ENCODE peak calls at places on chromosomes 1 and 21, in four cellular contexts. G is H1, F is IMR-90, V is mesendoderm. A is an unnamed sample. For H3K79me1, the result is how much of the 10 kb centered on the place peaks cover.

GRCh38 chr1:241115784-241116183 is 241.2 kb downstream of the RGS7 start:
- DNase-seq in G (no peak), F (no peak), V (peak), A (no peak)

GRCh38 chr1:40710581-40711315 is 19.2 kb downstream of the NFYC start:
- DNase-seq in G (no peak), F (no peak), V (peak), A (no peak)

GRCh38 chr1:27563407-27564263 is 40.3 kb downstream of the AHDC1 start:
- DNase-seq in G (no peak), F (peak), V (peak), A (no peak)

GRCh38 chr1:147890177-147890790 is 12.3 kb upstream of the GJA8 start:
- DNase-seq in G (peak), F (peak), V (peak), A (peak)

GRCh38 chr1:8516793-8517556 is 199.1 kb downstream of the SLC45A1 start:
- DNase-seq in G (no peak), F (peak), V (no peak), A (no peak)

GRCh38 chr1:167815650-167816049 is 93.9 kb downstream of the MPZL1 start:
- DNase-seq in G (no peak), F (no peak), V (no peak), A (no peak)

GRCh38 chr1:3018576-3018975 is 2.7 kb upstream of the ACTRT2 start:
- DNase-seq in G (no peak), F (no peak), V (no peak), A (no peak)

GRCh38 chr1:14440731-14441130 is 157.8 kb upstream of the KAZN start:
- DNase-seq in G (no peak), F (no peak), V (no peak), A (no peak)

GRCh38 chr1:45864124-45864721 is 60.8 kb downstream of the MAST2 start:
- DNase-seq in G (no peak), F (no peak), V (no peak), A (no peak)

GRCh38 chr1:7827134-7827955 is 25.5 kb downstream of the UTS2 start:
- DNase-seq in G (no peak), F (no peak), V (no peak), A (no peak)

GRCh38 chr1:165877411-165877810 is 50.0 kb downstream of the UCK2 start:
- DNase-seq in G (no peak), F (no peak), V (no peak), A (no peak)

GRCh38 chr1:1432951-1433803 is 2.3 kb upstream of the VWA1 start:
- DNase-seq in G (no peak), F (no peak), V (peak), A (peak)

GRCh38 chr1:56396524-56397067 is 182.8 kb downstream of the PLPP3 start:
- DNase-seq in G (no peak), F (no peak), V (peak), A (no peak)

DNA sequence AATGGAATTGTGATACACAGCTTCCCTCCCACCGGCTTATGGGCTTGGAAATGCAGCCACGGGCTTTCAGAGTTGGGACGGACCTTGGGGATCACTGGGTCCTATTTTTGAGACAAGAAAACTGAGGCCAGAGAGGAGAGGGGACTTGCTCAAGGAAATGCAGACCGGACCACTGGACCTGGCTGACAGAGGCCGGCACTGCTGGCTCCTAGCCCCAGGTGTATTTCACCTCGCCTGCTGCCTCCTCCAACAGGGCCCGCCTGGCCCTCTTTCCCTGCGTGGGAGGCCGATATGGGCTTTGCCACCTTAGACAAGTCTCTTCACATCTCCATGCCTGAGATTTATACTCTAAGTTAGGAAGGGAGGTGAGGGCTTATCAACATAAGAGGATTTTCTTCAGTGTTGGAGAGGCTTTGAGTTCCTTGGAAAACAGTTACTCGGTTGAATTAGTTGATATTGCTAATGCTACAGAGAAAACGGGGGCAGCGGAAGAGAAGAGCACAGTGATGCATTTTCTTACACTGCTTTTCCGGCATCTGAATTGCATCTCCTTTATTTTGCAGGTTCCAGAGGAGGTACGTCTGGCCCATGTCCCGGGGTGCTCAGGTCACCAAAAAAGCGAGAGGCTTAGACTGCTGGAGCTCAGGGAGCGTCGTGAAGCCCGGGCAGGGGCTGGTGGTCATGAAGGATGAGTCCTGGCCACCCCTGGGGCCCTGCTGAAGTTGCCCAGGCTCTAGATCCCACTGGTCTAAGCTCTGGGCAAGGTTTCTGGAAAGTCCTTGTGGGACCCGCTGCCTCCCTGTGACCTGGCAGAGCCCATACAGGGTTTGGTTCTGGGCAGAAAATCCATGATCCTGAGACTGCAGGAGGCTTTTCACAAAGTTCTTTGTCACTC is 44.7 kb downstream of the CAPN2 start:
- DNase-seq in G (no peak), F (no peak), V (no peak), A (no peak)
- H3K79me1 ChIP-seq in G (under half), F (under half), V (under half), A (under half)

GRCh38 chr21:43025636-43026180 is 49.9 kb downstream of the CBS start:
- DNase-seq in G (no peak), F (peak), V (peak), A (no peak)

GRCh38 chr21:43027846-43028731 is 47.5 kb downstream of the CBS start:
- DNase-seq in G (no peak), F (no peak), V (no peak), A (no peak)

GRCh38 chr21:43031121-43031624 is 44.5 kb downstream of the CBS start:
- DNase-seq in G (no peak), F (no peak), V (no peak), A (no peak)

GRCh38 chr21:43034098-43034497 is 41.5 kb downstream of the CBS start:
- DNase-seq in G (no peak), F (peak), V (no peak), A (no peak)

GRCh38 chr21:43029785-43030184 is 45.9 kb downstream of the CBS start:
- DNase-seq in G (no peak), F (no peak), V (no peak), A (no peak)
- H4K5ac ChIP-seq in G (no peak), F (no peak), V (no peak), A (no peak)

DNA sequence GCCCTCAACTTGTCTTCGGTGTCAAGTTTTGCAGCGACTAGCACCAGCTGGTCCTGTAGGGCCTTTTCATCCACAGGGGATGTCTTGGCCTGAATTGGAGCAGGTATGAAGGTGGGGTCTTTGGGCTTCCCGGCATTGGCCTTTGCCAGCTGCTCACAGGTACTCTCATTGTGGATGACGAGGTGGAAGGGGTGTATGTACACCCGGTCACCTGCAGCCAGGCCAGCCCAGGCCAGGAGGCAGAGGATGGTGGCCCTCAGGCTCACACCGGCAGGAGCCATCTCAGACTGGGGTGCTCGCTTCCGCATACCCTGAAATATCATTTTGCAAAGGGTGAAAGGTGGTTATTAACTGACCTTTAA is 3.4 kb downstream of the AGT start:
- DNase-seq in G (no peak), F (no peak), V (no peak), A (no peak)
- H3K79me1 ChIP-seq in G (under half), F (under half), V (under half), A (under half)

GRCh38 chr1:175320804-175321203 is 128.2 kb upstream of the KIAA0040 start:
- DNase-seq in G (no peak), F (no peak), V (no peak), A (no peak)
- H4K5ac ChIP-seq in G (no peak), F (no peak), V (no peak), A (no peak)

GRCh38 chr21:42855937-42856335 is 23.4 kb downstream of the WDR4 start:
- DNase-seq in G (no peak), F (no peak), V (no peak), A (no peak)
- H3K79me1 ChIP-seq in G (under half), F (under half), V (under half), A (under half)